ENCODE peak calls at places on chromosomes 12 and 14, in four cellular contexts. One of them, this sample, is unnamed.

GRCh38 chr14:36662543-36663403 is 1.1 kb downstream of the PAX9 start:
- DNase-seq in osteocyte: no peak
- DNase-seq in vagina: no peak
- DNase-seq in T follicular helper cell: no peak
- DNase-seq in this sample: peak

GRCh38 chr14:39956372-39956771 is 524.1 kb upstream of the FBXO33 start:
- DNase-seq in vagina: no peak
- DNase-seq in osteocyte: no peak
- DNase-seq in T follicular helper cell: no peak
- DNase-seq in this sample: no peak

GRCh38 chr12:84814664-84815245 is 97.8 kb downstream of the SLC6A15 start:
- DNase-seq in T follicular helper cell: no peak
- DNase-seq in vagina: no peak
- DNase-seq in osteocyte: no peak
- DNase-seq in this sample: no peak

GRCh38 chr12:51980051-51980808 is 26.5 kb upstream of the TAMALIN start:
- DNase-seq in osteocyte: no peak
- DNase-seq in T follicular helper cell: peak
- DNase-seq in vagina: no peak
- DNase-seq in this sample: peak

GRCh38 chr12:15278816-15279658 is 43.3 kb upstream of the PTPRO start:
- DNase-seq in vagina: no peak
- DNase-seq in osteocyte: no peak
- DNase-seq in T follicular helper cell: no peak
- DNase-seq in this sample: no peak

GRCh38 chr14:61730756-61731373 is 31.4 kb upstream of the SNAPC1 start:
- DNase-seq in osteocyte: no peak
- DNase-seq in vagina: no peak
- DNase-seq in T follicular helper cell: no peak
- DNase-seq in this sample: peak

GRCh38 chr12:79534029-79534867 is 156.5 kb downstream of the PAWR start:
- DNase-seq in osteocyte: no peak
- DNase-seq in vagina: no peak
- DNase-seq in T follicular helper cell: no peak
- DNase-seq in this sample: no peak

GRCh38 chr12:96241484-96242256 is 47.5 kb downstream of the ELK3 start:
- DNase-seq in osteocyte: no peak
- DNase-seq in vagina: no peak
- DNase-seq in T follicular helper cell: peak
- DNase-seq in this sample: peak

GRCh38 chr12:92571844-92572543 is 130.8 kb upstream of the PLEKHG7 start:
- DNase-seq in vagina: no peak
- DNase-seq in T follicular helper cell: no peak
- DNase-seq in osteocyte: no peak
- DNase-seq in this sample: no peak

GRCh38 chr12:72081787-72082186 is 143.1 kb downstream of the TPH2 start:
- DNase-seq in osteocyte: no peak
- DNase-seq in vagina: no peak
- DNase-seq in T follicular helper cell: no peak
- DNase-seq in this sample: peak

GRCh38 chr12:2633176-2633824 is 161.5 kb upstream of the FKBP4 start:
- DNase-seq in vagina: no peak
- DNase-seq in osteocyte: no peak
- DNase-seq in T follicular helper cell: no peak
- DNase-seq in this sample: no peak

GRCh38 chr12:58291106-58291505 is 349.7 kb downstream of the ATP23 start:
- DNase-seq in vagina: no peak
- DNase-seq in T follicular helper cell: no peak
- DNase-seq in osteocyte: no peak
- DNase-seq in this sample: no peak

This sample was measured in NCI-H2171 treated with DMSO at 0.1 percent for 48 hours.